ENCODE peak calls at places on chromosomes 12 and 14, in seven cellular contexts. Z is NCI-H1417 treated with DMSO at 0.1 percent for 48 hours; J is CD4-positive, alpha-beta memory T cell; B is esophagus muscularis mucosa; N is stimulated activated CD4-positive, alpha-beta T cell treated with anti-CD3 and anti-CD28 coated beads, Interleukin-1b, Interleukin-23, amount 100 ng/mL, for 48 hours; U is substantia nigra; A is endothelial cell of umbilical vein. S is an unnamed sample.
A peak's percentile ranks its signal among the peaks of the same experiment; 100 is the strongest.

GRCh38 chr12:131203666-131204415 is 250.1 kb downstream of the ADGRD1 start:
- DNase-seq in B (peak; percentile 82), U (no peak), N (no peak), Z (no peak), A (no peak), J (no peak), S (no peak)

GRCh38 chr14:104144911-104145825 is 6.8 kb downstream of the KIF26A start:
- DNase-seq in A (no peak), Z (no peak), B (no peak), N (peak; percentile 1), U (no peak), J (no peak), S (no peak)

GRCh38 chr12:75724913-75725312 is 213.5 kb upstream of the KRR1 start:
- DNase-seq in Z (peak; percentile 7), U (no peak), A (peak; percentile 86), N (no peak), B (no peak), J (no peak), S (peak; percentile 94)

GRCh38 chr12:7667025-7667575 is 1.4 kb upstream of the APOBEC1 start:
- DNase-seq in J (no peak), N (no peak), U (no peak), B (no peak), Z (no peak), A (no peak), S (no peak)

GRCh38 chr12:92943482-92944250 is 14.6 kb upstream of the EEA1 start:
- DNase-seq in B (no peak), N (no peak), Z (no peak), J (no peak), A (no peak), U (no peak), S (peak; percentile 55)

GRCh38 chr12:118103601-118104382 is at the start of gene VSIG10:
- DNase-seq in U (no peak), J (peak; percentile 6), B (no peak), A (peak; percentile 74), Z (no peak), N (peak; percentile 1), S (peak; percentile 84)

GRCh38 chr12:51974646-51975045 is 23.1 kb downstream of the ACVR1B start:
- DNase-seq in A (peak; percentile 50), Z (no peak), N (no peak), B (no peak), U (no peak), J (no peak), S (no peak)

GRCh38 chr12:96908170-96908675 is 1.2 kb downstream of the NEDD1 start:
- DNase-seq in J (peak; percentile 22), N (peak; percentile 12), Z (no peak), B (no peak), U (no peak), A (no peak), S (peak; percentile 10)

GRCh38 chr14:41549282-41549681 is 57.4 kb upstream of the LRFN5 start:
- DNase-seq in B (no peak), Z (no peak), N (no peak), J (no peak), U (no peak), A (no peak), S (no peak)

GRCh38 chr12:49357099-49357678 is 10.1 kb upstream of the SPATS2 start:
- DNase-seq in U (no peak), Z (no peak), A (peak; percentile 57), B (no peak), J (no peak), N (no peak), S (peak; percentile 69)

GRCh38 chr14:24681056-24681455 is 47.1 kb upstream of the GZMB start:
- DNase-seq in N (no peak), J (no peak), A (no peak), U (no peak), Z (no peak), B (no peak), S (no peak)

GRCh38 chr14:33273978-33274377 is 335.3 kb downstream of the NPAS3 start:
- DNase-seq in N (no peak), A (no peak), B (no peak), J (no peak), U (no peak), Z (no peak), S (no peak)

GRCh38 chr12:4118601-4119156 is 154.9 kb upstream of the CCND2 start:
- DNase-seq in Z (no peak), U (no peak), A (no peak), B (peak; percentile 60), N (peak; percentile 54), J (no peak), S (no peak)

GRCh38 chr12:104656921-104657320 is 200.2 kb downstream of the CHST11 start:
- DNase-seq in B (no peak), A (no peak), U (no peak), J (no peak), N (no peak), Z (no peak), S (no peak)

GRCh38 chr14:96197969-96198368 is 6.7 kb upstream of the BDKRB2 start:
- DNase-seq in U (no peak), Z (no peak), J (no peak), N (no peak), B (no peak), A (peak; percentile 37), S (peak; percentile 19)

GRCh38 chr12:9039397-9039977 is 50.1 kb downstream of the KLRG1 start:
- DNase-seq in B (no peak), A (peak; percentile 63), N (no peak), Z (peak; percentile 57), U (no peak), J (peak; percentile 75), S (peak; percentile 58)

GRCh38 chr14:51922624-51923023 is 62.2 kb downstream of the GNG2 start:
- DNase-seq in U (no peak), B (no peak), J (no peak), Z (no peak), N (no peak), A (no peak), S (no peak)

GRCh38 chr14:104700224-104700623 is 10.8 kb downstream of the INF2 start:
- DNase-seq in N (no peak), J (no peak), A (no peak), Z (no peak), U (no peak), B (no peak), S (no peak)

GRCh38 chr12:124630791-124631313 is 63.4 kb upstream of the NCOR2 start:
- DNase-seq in U (no peak), J (no peak), B (no peak), A (no peak), N (no peak), Z (no peak), S (no peak)

GRCh38 chr12:89951050-89951693 is 242.5 kb upstream of the ATP2B1 start:
- DNase-seq in Z (no peak), U (no peak), A (no peak), N (peak; percentile 19), B (no peak), J (no peak), S (peak; percentile 5)

GRCh38 chr12:114738460-114739184 is 54.6 kb upstream of the TBX3 start:
- DNase-seq in B (no peak), Z (no peak), J (no peak), U (no peak), N (no peak), A (no peak), S (no peak)

GRCh38 chr12:128801879-128802391 is 21.8 kb downstream of the SLC15A4 start:
- DNase-seq in J (no peak), U (no peak), B (no peak), A (peak; percentile 56), Z (no peak), N (no peak), S (peak; percentile 72)

GRCh38 chr12:116045158-116045557 is 232.3 kb downstream of the MED13L start:
- DNase-seq in J (no peak), N (no peak), U (no peak), B (no peak), Z (no peak), A (no peak), S (no peak)

GRCh38 chr12:45730842-45731336 is 1.4 kb downstream of the ARID2 start:
- DNase-seq in Z (no peak), U (no peak), A (peak; percentile 75), B (no peak), J (peak; percentile 25), N (peak; percentile 11), S (peak; percentile 69)

GRCh38 chr12:103560604-103561101 is 26.4 kb upstream of the STAB2 start:
- DNase-seq in Z (no peak), J (no peak), N (no peak), U (no peak), B (peak; percentile 24), A (peak; percentile 18), S (peak; percentile 20)

GRCh38 chr12:459430-460258 is at the start of gene B4GALNT3:
- DNase-seq in B (no peak), J (peak; percentile 43), Z (peak; percentile 45), A (no peak), U (no peak), N (peak; percentile 18), S (no peak)

GRCh38 chr12:12523229-12523628 is 39.4 kb downstream of the DUSP16 start:
- DNase-seq in U (no peak), Z (no peak), J (no peak), N (no peak), B (no peak), A (no peak), S (no peak)

GRCh38 chr14:65847065-65847847 is 434.7 kb downstream of the FUT8 start:
- DNase-seq in U (no peak), B (no peak), Z (no peak), N (peak; percentile 65), J (peak; percentile 93), A (no peak), S (no peak)

GRCh38 chr12:27331927-27332324 is 710 bp upstream of the BMAL2 start:
- DNase-seq in Z (no peak), U (no peak), A (peak; percentile 44), B (no peak), N (no peak), J (no peak), S (no peak)

GRCh38 chr14:47186491-47186890 is 488.9 kb downstream of the MDGA2 start:
- DNase-seq in U (no peak), A (peak; percentile 79), N (no peak), Z (no peak), B (no peak), J (no peak), S (no peak)

GRCh38 chr12:50786498-50787231 is 22.8 kb downstream of the ATF1 start:
- DNase-seq in U (no peak), A (peak; percentile 81), B (no peak), N (no peak), Z (no peak), J (no peak), S (peak; percentile 28)

GRCh38 chr12:70683976-70684375 is 46.7 kb upstream of the PTPRB start:
- DNase-seq in N (no peak), A (no peak), J (no peak), Z (no peak), U (no peak), B (no peak), S (no peak)

GRCh38 chr14:32611752-32612151 is 282.7 kb downstream of the AKAP6 start:
- DNase-seq in Z (no peak), J (no peak), U (no peak), B (no peak), A (no peak), N (no peak), S (peak; percentile 33)

GRCh38 chr14:51999084-51999483 is 9.7 kb downstream of the RTRAF start:
- DNase-seq in N (no peak), U (no peak), J (no peak), Z (no peak), A (no peak), B (no peak), S (no peak)

GRCh38 chr14:94601961-94602391 is 10.2 kb upstream of the SERPINA3 start:
- DNase-seq in U (no peak), Z (no peak), N (no peak), B (no peak), J (no peak), A (peak; percentile 51), S (peak; percentile 72)

GRCh38 chr12:25615119-25615518 is 62.0 kb upstream of the LMNTD1 start:
- DNase-seq in B (no peak), A (peak; percentile 66), N (no peak), J (no peak), U (no peak), Z (no peak), S (peak; percentile 66)